ENCODE peak calls at places on chromosomes 13 and 19, in five cellular contexts. One of them, this sample, is unnamed.

GRCh38 chr13:103036268-103036667 is 29.9 kb downstream of the SLC10A2 start:
- DNase-seq in hepatocyte: no peak
- DNase-seq in AG09309: no peak
- DNase-seq in AG10803: no peak
- DNase-seq in AG04450: no peak
- DNase-seq in this sample: no peak

GRCh38 chr13:54175470-54175869 is 1146.9 kb downstream of the OLFM4 start:
- DNase-seq in hepatocyte: no peak
- DNase-seq in AG09309: no peak
- DNase-seq in AG10803: no peak
- DNase-seq in AG04450: no peak
- DNase-seq in this sample: no peak

GRCh38 chr19:39432677-39433025 is 3.1 kb downstream of the RPS16 start:
- DNase-seq in hepatocyte: no peak
- DNase-seq in AG09309: no peak
- DNase-seq in AG10803: no peak
- DNase-seq in AG04450: no peak
- DNase-seq in this sample: no peak

GRCh38 chr13:86862137-86862536 is 809.0 kb upstream of the SLITRK5 start:
- DNase-seq in hepatocyte: no peak
- DNase-seq in AG09309: no peak
- DNase-seq in AG10803: no peak
- DNase-seq in AG04450: no peak
- DNase-seq in this sample: no peak

GRCh38 chr19:4327252-4327876 is 11.3 kb downstream of the STAP2 start:
- DNase-seq in hepatocyte: peak
- DNase-seq in AG09309: no peak
- DNase-seq in AG10803: peak
- DNase-seq in AG04450: no peak
- DNase-seq in this sample: peak

GRCh38 chr13:37037231-37037630 is 22.3 kb downstream of the SUPT20H start:
- DNase-seq in hepatocyte: no peak
- DNase-seq in AG09309: no peak
- DNase-seq in AG10803: no peak
- DNase-seq in AG04450: no peak
- DNase-seq in this sample: no peak

GRCh38 chr19:1455336-1456120 is 5.6 kb downstream of the APC2 start:
- DNase-seq in hepatocyte: peak
- DNase-seq in AG09309: no peak
- DNase-seq in AG10803: peak
- DNase-seq in AG04450: no peak
- DNase-seq in this sample: no peak

GRCh38 chr19:18781885-18782527 is 9.1 kb downstream of the COMP start:
- DNase-seq in hepatocyte: no peak
- DNase-seq in AG09309: no peak
- DNase-seq in AG10803: no peak
- DNase-seq in AG04450: no peak
- DNase-seq in this sample: no peak

GRCh38 chr13:75798353-75799245 is 162.5 kb downstream of the LMO7 start:
- DNase-seq in hepatocyte: peak
- DNase-seq in AG09309: peak
- DNase-seq in AG10803: peak
- DNase-seq in AG04450: no peak
- DNase-seq in this sample: no peak

GRCh38 chr19:2081873-2082810 is 14.0 kb downstream of the MOB3A start:
- DNase-seq in hepatocyte: no peak
- DNase-seq in AG09309: no peak
- DNase-seq in AG10803: no peak
- DNase-seq in AG04450: no peak
- DNase-seq in this sample: no peak

GRCh38 chr19:16340092-16340491 is 15.5 kb downstream of the KLF2 start:
- DNase-seq in hepatocyte: no peak
- DNase-seq in AG09309: no peak
- DNase-seq in AG10803: no peak
- DNase-seq in AG04450: no peak
- DNase-seq in this sample: no peak

GRCh38 chr19:50399368-50399745 is 15.2 kb downstream of the POLD1 start:
- DNase-seq in hepatocyte: no peak
- DNase-seq in AG09309: no peak
- DNase-seq in AG10803: no peak
- DNase-seq in AG04450: no peak
- DNase-seq in this sample: no peak

GRCh38 chr19:1172353-1173159 is 1.5 kb downstream of the SBNO2 start:
- DNase-seq in hepatocyte: peak
- DNase-seq in AG09309: no peak
- DNase-seq in AG10803: peak
- DNase-seq in AG04450: no peak
- DNase-seq in this sample: no peak

GRCh38 chr13:29903524-29903923 is 53.1 kb upstream of the UBL3 start:
- DNase-seq in hepatocyte: no peak
- DNase-seq in AG09309: no peak
- DNase-seq in AG10803: no peak
- DNase-seq in AG04450: no peak
- DNase-seq in this sample: no peak

GRCh38 chr13:97432232-97432916 is 1.6 kb upstream of the RAP2A start:
- DNase-seq in hepatocyte: no peak
- DNase-seq in AG09309: no peak
- DNase-seq in AG10803: no peak
- DNase-seq in AG04450: no peak
- DNase-seq in this sample: no peak

GRCh38 chr13:65926750-65927171 is 1303.4 kb downstream of the PCDH9 start:
- DNase-seq in hepatocyte: peak
- DNase-seq in AG09309: no peak
- DNase-seq in AG10803: no peak
- DNase-seq in AG04450: no peak
- DNase-seq in this sample: no peak

GRCh38 chr13:39918837-39919236 is 263.4 kb downstream of the COG6 start:
- DNase-seq in hepatocyte: no peak
- DNase-seq in AG09309: peak
- DNase-seq in AG10803: no peak
- DNase-seq in AG04450: no peak
- DNase-seq in this sample: no peak

GRCh38 chr13:50644081-50644871 is 199.2 kb downstream of the DLEU7 start:
- DNase-seq in hepatocyte: no peak
- DNase-seq in AG09309: no peak
- DNase-seq in AG10803: no peak
- DNase-seq in AG04450: no peak
- DNase-seq in this sample: no peak

DNA sequence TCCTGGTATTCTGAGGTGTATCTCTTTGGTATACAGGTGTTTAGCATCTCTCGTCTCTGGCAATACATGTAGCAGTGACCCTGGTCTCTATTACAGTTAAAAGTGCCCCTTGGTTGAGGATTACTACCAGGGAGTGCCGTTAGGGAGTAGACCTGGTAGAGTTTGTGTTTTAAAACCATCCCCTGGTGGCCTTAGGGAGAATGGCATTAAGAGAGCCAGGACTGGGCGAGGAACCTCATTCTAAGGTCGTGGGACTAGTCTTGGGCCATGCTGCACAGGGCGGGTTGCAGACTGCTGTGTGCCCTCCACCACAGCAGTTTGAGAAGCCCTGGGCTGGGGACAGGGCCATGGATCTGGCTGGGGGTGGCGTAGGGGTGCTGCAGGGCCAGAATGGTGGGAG is 35.0 kb downstream of the B3GLCT start:
- DNase-seq in hepatocyte: no peak
- DNase-seq in AG09309: no peak
- DNase-seq in AG10803: no peak
- DNase-seq in AG04450: no peak
- DNase-seq in this sample: no peak
- TF ChIP-seq CTCF in hepatocyte: peak
- TF ChIP-seq CTCF in AG09309: peak
- TF ChIP-seq CTCF in AG10803: peak
- TF ChIP-seq CTCF in AG04450: peak
- TF ChIP-seq CTCF in this sample: peak

GRCh38 chr13:91381371-91381770 is 17.1 kb upstream of the GPC5 start:
- DNase-seq in hepatocyte: peak
- DNase-seq in AG09309: no peak
- DNase-seq in AG10803: peak
- DNase-seq in AG04450: no peak
- DNase-seq in this sample: no peak
- TF ChIP-seq CTCF in hepatocyte: peak
- TF ChIP-seq CTCF in AG09309: peak
- TF ChIP-seq CTCF in AG10803: peak
- TF ChIP-seq CTCF in AG04450: peak
- TF ChIP-seq CTCF in this sample: peak

DNA sequence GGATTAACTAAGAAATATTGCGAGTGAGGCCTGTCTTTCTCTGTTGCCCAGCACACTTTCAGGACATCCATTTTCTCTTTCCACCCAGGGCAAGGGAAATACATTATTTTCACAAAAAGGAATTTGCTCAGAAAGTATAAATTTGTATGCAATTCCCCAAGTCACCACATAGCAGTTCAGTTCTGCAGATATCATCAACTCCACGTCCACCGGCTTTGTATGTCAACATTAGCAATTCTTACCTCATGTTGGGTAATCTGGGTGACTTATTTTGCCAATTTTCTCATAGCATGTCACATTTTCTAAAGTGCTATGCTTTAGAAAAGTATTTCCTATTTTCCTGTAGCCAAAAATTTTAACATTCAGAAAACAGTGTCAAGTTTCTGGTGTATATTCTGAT is 501.8 kb downstream of the EFNB2 start:
- DNase-seq in hepatocyte: peak
- DNase-seq in AG09309: peak
- DNase-seq in AG10803: peak
- DNase-seq in AG04450: peak
- DNase-seq in this sample: no peak
- TF ChIP-seq CTCF in hepatocyte: peak
- TF ChIP-seq CTCF in AG09309: peak
- TF ChIP-seq CTCF in AG10803: peak
- TF ChIP-seq CTCF in AG04450: peak
- TF ChIP-seq CTCF in this sample: peak

GRCh38 chr19:17780781-17781180 is 14.2 kb upstream of the B3GNT3 start:
- DNase-seq in hepatocyte: no peak
- DNase-seq in AG09309: no peak
- DNase-seq in AG10803: no peak
- DNase-seq in AG04450: no peak
- DNase-seq in this sample: no peak
- TF ChIP-seq CTCF in hepatocyte: no peak
- TF ChIP-seq CTCF in AG09309: no peak
- TF ChIP-seq CTCF in AG10803: no peak
- TF ChIP-seq CTCF in AG04450: no peak
- TF ChIP-seq CTCF in this sample: no peak

DNA sequence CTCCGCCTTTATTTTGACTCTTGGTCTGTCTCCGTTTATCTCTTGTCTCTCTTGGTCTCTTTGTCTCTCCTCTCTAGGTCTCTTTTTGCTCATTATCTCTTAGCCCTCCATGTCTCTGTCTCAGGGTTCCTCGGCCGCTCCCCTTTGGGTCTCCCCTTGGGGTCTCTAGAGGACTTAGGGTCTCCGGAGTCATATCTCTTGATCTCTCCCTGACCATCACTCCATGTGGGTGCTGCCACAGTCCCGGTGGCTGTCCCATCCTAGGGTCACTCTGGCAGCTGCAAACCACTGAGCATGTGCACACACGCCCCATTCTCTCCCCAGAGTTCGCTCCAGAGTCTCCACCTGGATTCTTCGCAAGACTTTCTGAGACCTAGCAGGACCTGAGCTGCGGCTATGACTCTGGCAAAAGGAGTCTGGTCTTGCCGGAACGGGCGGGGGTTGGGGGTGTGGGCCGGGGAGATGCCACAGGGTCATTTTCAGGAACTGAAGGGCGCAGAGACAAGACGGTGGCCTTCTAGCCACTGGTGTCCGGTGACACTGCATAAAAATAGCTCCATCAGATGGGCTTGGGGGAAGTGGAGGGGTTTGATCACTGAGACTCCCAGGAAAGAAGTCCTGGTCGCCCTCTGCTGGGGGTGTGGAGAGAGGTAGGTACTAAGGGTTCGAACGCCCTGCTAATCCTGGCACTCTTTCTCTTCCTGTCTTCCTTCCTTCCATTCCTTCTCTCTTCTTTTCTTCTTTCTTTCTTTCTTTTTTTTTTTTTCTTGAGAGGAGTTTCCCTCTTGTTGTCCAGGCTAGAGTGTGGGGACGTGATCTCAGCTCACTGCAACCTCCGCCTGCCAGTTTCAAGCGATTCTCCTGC is 1.2 kb upstream of the KCNA7 start:
- DNase-seq in hepatocyte: no peak
- DNase-seq in AG09309: no peak
- DNase-seq in AG10803: no peak
- DNase-seq in AG04450: no peak
- DNase-seq in this sample: no peak
- TF ChIP-seq CTCF in hepatocyte: no peak
- TF ChIP-seq CTCF in AG09309: peak
- TF ChIP-seq CTCF in AG10803: peak
- TF ChIP-seq CTCF in AG04450: peak
- TF ChIP-seq CTCF in this sample: peak

GRCh38 chr13:111068009-111068350 is 47.1 kb upstream of the ARHGEF7 start:
- DNase-seq in hepatocyte: no peak
- DNase-seq in AG09309: no peak
- DNase-seq in AG10803: no peak
- DNase-seq in AG04450: no peak
- DNase-seq in this sample: no peak
- TF ChIP-seq CTCF in hepatocyte: no peak
- TF ChIP-seq CTCF in AG09309: no peak
- TF ChIP-seq CTCF in AG10803: no peak
- TF ChIP-seq CTCF in AG04450: no peak
- TF ChIP-seq CTCF in this sample: peak

GRCh38 chr19:42244452-42245220 is 2.2 kb upstream of the GSK3A start:
- DNase-seq in hepatocyte: peak
- DNase-seq in AG09309: peak
- DNase-seq in AG10803: peak
- DNase-seq in AG04450: peak
- DNase-seq in this sample: peak
- TF ChIP-seq CTCF in hepatocyte: peak
- TF ChIP-seq CTCF in AG09309: peak
- TF ChIP-seq CTCF in AG10803: peak
- TF ChIP-seq CTCF in AG04450: peak
- TF ChIP-seq CTCF in this sample: peak

This sample was measured in neural crest cell.